ENCODE peak calls at places on chromosomes 16 and 17, in ten cellular contexts. One of them, this sample, is unnamed.

GRCh38 chr16:88777801-88778415 is 7.1 kb downstream of the PIEZO1 start:
- DNase-seq in prostate gland: no peak
- DNase-seq in cardiac fibroblast: no peak
- DNase-seq in fibroblast of pulmonary artery: no peak
- DNase-seq in ascending aorta: no peak
- DNase-seq in fibroblast of lung: no peak
- DNase-seq in choroid plexus epithelial cell: no peak
- DNase-seq in adrenal gland: no peak
- DNase-seq in GM23338: peak
- DNase-seq in K562: no peak
- DNase-seq in this sample: no peak

GRCh38 chr16:50696575-50697420 is 3.4 kb downstream of the NOD2 start:
- DNase-seq in prostate gland: peak
- DNase-seq in fibroblast of pulmonary artery: peak
- DNase-seq in K562: peak
- DNase-seq in cardiac fibroblast: peak
- DNase-seq in GM23338: no peak
- DNase-seq in adrenal gland: peak
- DNase-seq in choroid plexus epithelial cell: peak
- DNase-seq in ascending aorta: peak
- DNase-seq in fibroblast of lung: peak
- DNase-seq in this sample: no peak

GRCh38 chr17:75135946-75136345 is 4.4 kb upstream of the NT5C start:
- DNase-seq in adrenal gland: no peak
- DNase-seq in fibroblast of pulmonary artery: no peak
- DNase-seq in K562: no peak
- DNase-seq in cardiac fibroblast: no peak
- DNase-seq in choroid plexus epithelial cell: no peak
- DNase-seq in GM23338: no peak
- DNase-seq in fibroblast of lung: no peak
- DNase-seq in ascending aorta: no peak
- DNase-seq in prostate gland: no peak
- DNase-seq in this sample: no peak

GRCh38 chr17:57672205-57672632 is 72.9 kb downstream of the CCDC182 start:
- DNase-seq in adrenal gland: no peak
- DNase-seq in fibroblast of lung: no peak
- DNase-seq in choroid plexus epithelial cell: peak
- DNase-seq in GM23338: no peak
- DNase-seq in cardiac fibroblast: no peak
- DNase-seq in prostate gland: peak
- DNase-seq in ascending aorta: no peak
- DNase-seq in fibroblast of pulmonary artery: peak
- DNase-seq in K562: no peak
- DNase-seq in this sample: peak

GRCh38 chr16:57882206-57882605 is 79.9 kb upstream of the KIFC3 start:
- DNase-seq in cardiac fibroblast: no peak
- DNase-seq in fibroblast of lung: no peak
- DNase-seq in fibroblast of pulmonary artery: no peak
- DNase-seq in prostate gland: no peak
- DNase-seq in adrenal gland: no peak
- DNase-seq in K562: no peak
- DNase-seq in choroid plexus epithelial cell: no peak
- DNase-seq in GM23338: no peak
- DNase-seq in ascending aorta: no peak
- DNase-seq in this sample: no peak

GRCh38 chr16:54921229-54921824 is 9.3 kb upstream of the IRX5 start:
- DNase-seq in cardiac fibroblast: peak
- DNase-seq in adrenal gland: no peak
- DNase-seq in fibroblast of lung: no peak
- DNase-seq in GM23338: no peak
- DNase-seq in choroid plexus epithelial cell: peak
- DNase-seq in fibroblast of pulmonary artery: no peak
- DNase-seq in prostate gland: no peak
- DNase-seq in ascending aorta: no peak
- DNase-seq in K562: no peak
- DNase-seq in this sample: no peak

GRCh38 chr17:7774037-7774659 is 56.6 kb downstream of the DNAH2 start:
- DNase-seq in prostate gland: no peak
- DNase-seq in adrenal gland: peak
- DNase-seq in fibroblast of lung: peak
- DNase-seq in cardiac fibroblast: peak
- DNase-seq in choroid plexus epithelial cell: peak
- DNase-seq in K562: no peak
- DNase-seq in ascending aorta: no peak
- DNase-seq in fibroblast of pulmonary artery: peak
- DNase-seq in GM23338: no peak
- DNase-seq in this sample: no peak

GRCh38 chr16:83899978-83900377 is 1.1 kb downstream of the MLYCD start:
- DNase-seq in choroid plexus epithelial cell: no peak
- DNase-seq in adrenal gland: no peak
- DNase-seq in prostate gland: no peak
- DNase-seq in K562: no peak
- DNase-seq in GM23338: no peak
- DNase-seq in cardiac fibroblast: no peak
- DNase-seq in ascending aorta: no peak
- DNase-seq in fibroblast of lung: no peak
- DNase-seq in fibroblast of pulmonary artery: no peak
- DNase-seq in this sample: no peak

GRCh38 chr17:68101075-68101991 is 65.8 kb downstream of the KPNA2 start:
- DNase-seq in choroid plexus epithelial cell: peak
- DNase-seq in ascending aorta: peak
- DNase-seq in GM23338: peak
- DNase-seq in cardiac fibroblast: peak
- DNase-seq in K562: peak
- DNase-seq in adrenal gland: peak
- DNase-seq in fibroblast of lung: peak
- DNase-seq in prostate gland: peak
- DNase-seq in fibroblast of pulmonary artery: peak
- DNase-seq in this sample: peak
- H3K4me3 ChIP-seq in choroid plexus epithelial cell: peak
- H3K4me3 ChIP-seq in ascending aorta: peak
- H3K4me3 ChIP-seq in GM23338: peak
- H3K4me3 ChIP-seq in cardiac fibroblast: peak
- H3K4me3 ChIP-seq in K562: peak
- H3K4me3 ChIP-seq in adrenal gland: peak
- H3K4me3 ChIP-seq in fibroblast of lung: peak
- H3K4me3 ChIP-seq in prostate gland: peak
- H3K4me3 ChIP-seq in fibroblast of pulmonary artery: peak
- H3K4me3 ChIP-seq in this sample: peak

GRCh38 chr16:25256821-25257503 is 683 bp downstream of the ZKSCAN2 start:
- DNase-seq in ascending aorta: peak
- DNase-seq in prostate gland: peak
- DNase-seq in cardiac fibroblast: peak
- DNase-seq in fibroblast of pulmonary artery: peak
- DNase-seq in GM23338: peak
- DNase-seq in K562: peak
- DNase-seq in adrenal gland: peak
- DNase-seq in choroid plexus epithelial cell: peak
- DNase-seq in fibroblast of lung: no peak
- DNase-seq in this sample: no peak
- TF ChIP-seq CTCF in ascending aorta: peak
- TF ChIP-seq CTCF in prostate gland: no peak
- TF ChIP-seq CTCF in cardiac fibroblast: peak
- TF ChIP-seq CTCF in fibroblast of pulmonary artery: no peak
- TF ChIP-seq CTCF in GM23338: peak
- TF ChIP-seq CTCF in K562: no peak
- TF ChIP-seq CTCF in adrenal gland: no peak
- TF ChIP-seq CTCF in choroid plexus epithelial cell: peak
- TF ChIP-seq CTCF in fibroblast of lung: no peak
- TF ChIP-seq CTCF in this sample: no peak

GRCh38 chr17:62965649-62966425 is at the start of gene TANC2:
- DNase-seq in adrenal gland: peak
- DNase-seq in K562: peak
- DNase-seq in prostate gland: peak
- DNase-seq in cardiac fibroblast: peak
- DNase-seq in GM23338: peak
- DNase-seq in fibroblast of pulmonary artery: peak
- DNase-seq in ascending aorta: peak
- DNase-seq in choroid plexus epithelial cell: peak
- DNase-seq in fibroblast of lung: peak
- DNase-seq in this sample: no peak

GRCh38 chr17:62966426-62967110 is 533 bp downstream of the TANC2 start:
- DNase-seq in choroid plexus epithelial cell: peak
- DNase-seq in fibroblast of pulmonary artery: peak
- DNase-seq in adrenal gland: peak
- DNase-seq in K562: no peak
- DNase-seq in cardiac fibroblast: peak
- DNase-seq in prostate gland: peak
- DNase-seq in fibroblast of lung: no peak
- DNase-seq in GM23338: peak
- DNase-seq in ascending aorta: no peak
- DNase-seq in this sample: no peak

GRCh38 chr17:62967111-62967449 is 1.0 kb downstream of the TANC2 start:
- DNase-seq in adrenal gland: no peak
- DNase-seq in fibroblast of pulmonary artery: no peak
- DNase-seq in prostate gland: no peak
- DNase-seq in choroid plexus epithelial cell: no peak
- DNase-seq in ascending aorta: no peak
- DNase-seq in GM23338: no peak
- DNase-seq in cardiac fibroblast: no peak
- DNase-seq in fibroblast of lung: no peak
- DNase-seq in K562: no peak
- DNase-seq in this sample: no peak

GRCh38 chr17:62964506-62964905 is 1.5 kb upstream of the TANC2 start:
- DNase-seq in cardiac fibroblast: no peak
- DNase-seq in K562: no peak
- DNase-seq in adrenal gland: no peak
- DNase-seq in prostate gland: no peak
- DNase-seq in ascending aorta: no peak
- DNase-seq in GM23338: no peak
- DNase-seq in choroid plexus epithelial cell: no peak
- DNase-seq in fibroblast of pulmonary artery: no peak
- DNase-seq in fibroblast of lung: no peak
- DNase-seq in this sample: no peak

DNA sequence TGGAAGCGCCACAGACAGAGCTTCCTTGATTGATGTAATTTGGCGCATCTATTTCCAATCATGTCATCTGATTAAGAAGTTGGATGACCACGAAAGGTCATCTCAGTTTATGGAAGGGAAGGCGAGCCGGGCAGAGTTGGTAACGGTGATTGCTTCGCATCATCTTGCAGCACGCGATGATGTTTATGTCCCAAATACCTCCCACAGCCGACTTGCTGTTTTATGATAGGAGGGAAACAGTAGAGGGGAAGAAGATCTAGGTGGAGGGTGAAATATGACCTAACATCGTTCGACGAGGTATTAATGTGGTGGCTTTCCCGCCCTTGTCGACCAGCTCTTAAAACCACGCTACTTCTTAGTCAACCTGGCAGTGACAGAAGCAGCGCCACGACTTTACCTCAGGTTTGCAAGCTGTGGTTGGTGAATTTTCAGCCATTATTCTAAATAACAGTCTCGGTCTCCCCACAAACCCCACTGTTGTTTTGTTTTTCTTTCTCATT is 836 bp upstream of the TANC2 start:
- DNase-seq in K562: no peak
- DNase-seq in ascending aorta: no peak
- DNase-seq in GM23338: peak
- DNase-seq in choroid plexus epithelial cell: no peak
- DNase-seq in fibroblast of lung: no peak
- DNase-seq in adrenal gland: no peak
- DNase-seq in fibroblast of pulmonary artery: no peak
- DNase-seq in prostate gland: no peak
- DNase-seq in cardiac fibroblast: no peak
- DNase-seq in this sample: no peak
- H3K4me3 ChIP-seq in K562: no peak
- H3K4me3 ChIP-seq in ascending aorta: peak
- H3K4me3 ChIP-seq in GM23338: peak
- H3K4me3 ChIP-seq in choroid plexus epithelial cell: peak
- H3K4me3 ChIP-seq in fibroblast of lung: peak
- H3K4me3 ChIP-seq in adrenal gland: peak
- H3K4me3 ChIP-seq in fibroblast of pulmonary artery: no peak
- H3K4me3 ChIP-seq in prostate gland: peak
- H3K4me3 ChIP-seq in cardiac fibroblast: no peak
- H3K4me3 ChIP-seq in this sample: no peak

GRCh38 chr17:49190932-49191331 is 19.4 kb downstream of the GNGT2 start:
- DNase-seq in K562: no peak
- DNase-seq in prostate gland: no peak
- DNase-seq in GM23338: no peak
- DNase-seq in fibroblast of lung: no peak
- DNase-seq in adrenal gland: no peak
- DNase-seq in ascending aorta: no peak
- DNase-seq in choroid plexus epithelial cell: no peak
- DNase-seq in fibroblast of pulmonary artery: no peak
- DNase-seq in cardiac fibroblast: no peak
- DNase-seq in this sample: no peak

GRCh38 chr17:49191407-49191916 is 18.9 kb downstream of the GNGT2 start:
- DNase-seq in adrenal gland: no peak
- DNase-seq in K562: no peak
- DNase-seq in fibroblast of pulmonary artery: peak
- DNase-seq in GM23338: no peak
- DNase-seq in choroid plexus epithelial cell: peak
- DNase-seq in fibroblast of lung: no peak
- DNase-seq in cardiac fibroblast: no peak
- DNase-seq in ascending aorta: no peak
- DNase-seq in prostate gland: no peak
- DNase-seq in this sample: no peak

GRCh38 chr17:49194297-49194607 is 16.1 kb downstream of the GNGT2 start:
- DNase-seq in ascending aorta: no peak
- DNase-seq in prostate gland: no peak
- DNase-seq in choroid plexus epithelial cell: no peak
- DNase-seq in fibroblast of lung: no peak
- DNase-seq in K562: no peak
- DNase-seq in GM23338: no peak
- DNase-seq in adrenal gland: no peak
- DNase-seq in fibroblast of pulmonary artery: no peak
- DNase-seq in cardiac fibroblast: no peak
- DNase-seq in this sample: no peak

GRCh38 chr17:49193513-49194296 is 16.7 kb downstream of the GNGT2 start:
- DNase-seq in ascending aorta: peak
- DNase-seq in fibroblast of lung: peak
- DNase-seq in cardiac fibroblast: peak
- DNase-seq in fibroblast of pulmonary artery: peak
- DNase-seq in GM23338: peak
- DNase-seq in prostate gland: peak
- DNase-seq in choroid plexus epithelial cell: peak
- DNase-seq in adrenal gland: peak
- DNase-seq in K562: peak
- DNase-seq in this sample: no peak

DNA sequence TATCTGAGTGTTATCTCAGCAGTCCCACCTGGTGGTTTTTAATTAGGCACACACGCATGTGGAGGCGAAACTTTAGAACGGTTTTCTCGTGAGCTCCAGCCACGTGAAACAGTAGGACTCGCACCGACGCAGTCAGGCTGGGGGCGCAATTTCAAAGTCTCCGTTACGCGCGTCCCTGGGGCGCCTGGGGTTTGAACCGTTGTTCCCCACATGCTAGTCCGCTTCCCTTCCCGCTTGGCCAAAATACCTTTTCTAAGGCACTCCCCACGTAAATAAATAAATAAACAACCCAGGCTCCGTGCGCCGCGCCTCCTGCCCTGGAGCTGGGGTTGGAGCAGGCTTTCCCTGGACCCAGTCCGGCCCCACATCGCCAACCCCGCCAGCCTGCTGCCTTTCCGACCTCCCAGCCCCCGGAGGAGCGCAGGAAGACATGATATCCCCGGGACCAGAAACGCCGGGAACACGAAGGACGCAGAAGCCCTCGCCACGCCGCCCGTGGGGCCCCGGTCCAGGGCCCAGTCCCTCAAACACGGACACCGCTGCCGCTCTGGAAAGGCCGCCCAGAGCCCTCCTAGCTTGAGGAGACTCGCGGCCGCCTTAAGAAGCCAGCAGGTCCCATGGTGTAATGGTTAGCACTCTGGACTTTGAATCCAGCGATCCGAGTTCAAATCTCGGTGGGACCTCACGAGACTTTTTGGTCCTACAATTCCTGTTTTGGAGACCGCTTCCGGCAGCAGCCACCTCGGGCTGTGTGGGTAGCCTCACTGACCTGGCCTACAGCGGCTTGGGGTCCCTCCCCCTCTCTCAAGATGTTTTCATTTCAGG is 18.2 kb downstream of the GNGT2 start:
- DNase-seq in fibroblast of pulmonary artery: peak
- DNase-seq in ascending aorta: peak
- DNase-seq in adrenal gland: peak
- DNase-seq in choroid plexus epithelial cell: peak
- DNase-seq in cardiac fibroblast: peak
- DNase-seq in prostate gland: peak
- DNase-seq in fibroblast of lung: peak
- DNase-seq in GM23338: peak
- DNase-seq in K562: peak
- DNase-seq in this sample: peak
- TF ChIP-seq CTCF in fibroblast of pulmonary artery: peak
- TF ChIP-seq CTCF in ascending aorta: peak
- TF ChIP-seq CTCF in adrenal gland: no peak
- TF ChIP-seq CTCF in choroid plexus epithelial cell: peak
- TF ChIP-seq CTCF in cardiac fibroblast: peak
- TF ChIP-seq CTCF in prostate gland: peak
- TF ChIP-seq CTCF in fibroblast of lung: peak
- TF ChIP-seq CTCF in GM23338: peak
- TF ChIP-seq CTCF in K562: peak
- TF ChIP-seq CTCF in this sample: peak

This sample was measured in AG09309.